ENCODE peak calls at places on chromosome 4, in five cellular contexts. W, V, I, M and O are unnamed samples. For H3K27me3 and H3K9me3, the result is how much of the 10 kb centered on the place peaks cover.

GRCh38 chr4:186878203-186878800 is 154.6 kb upstream of the FAT1 start:
- DNase-seq in M (no peak), W (no peak), V (no peak), I (no peak), O (peak)

GRCh38 chr4:87819281-87819919 is 13.4 kb upstream of the MEPE start:
- DNase-seq in M (peak), I (no peak), W (no peak), V (no peak), O (no peak)

GRCh38 chr4:118279920-118280432 is 72.8 kb downstream of the PRSS12 start:
- DNase-seq in W (no peak), V (no peak), M (no peak), I (no peak), O (no peak)

GRCh38 chr4:161936625-161937133 is 227.1 kb downstream of the FSTL5 start:
- DNase-seq in I (no peak), W (no peak), M (peak), V (no peak), O (no peak)

GRCh38 chr4:182306792-182307507 is 63.7 kb downstream of the TENM3 start:
- DNase-seq in W (no peak), M (peak), I (no peak), V (no peak), O (no peak)

GRCh38 chr4:139853309-139853708 is 187.7 kb downstream of the MGST2 start:
- DNase-seq in M (no peak), I (no peak), W (no peak), V (no peak), O (no peak)

GRCh38 chr4:16026155-16026761 is 57.6 kb downstream of the PROM1 start:
- DNase-seq in W (no peak), V (peak), M (peak), I (no peak), O (no peak)

GRCh38 chr4:81214518-81215218 is 354 bp downstream of the PRKG2 start:
- DNase-seq in M (peak), V (no peak), I (no peak), W (no peak), O (no peak)

GRCh38 chr4:114547340-114548134 is 51.1 kb upstream of the UGT8 start:
- DNase-seq in V (no peak), I (no peak), M (no peak), W (no peak), O (no peak)

GRCh38 chr4:159413252-159413941 is 310.5 kb downstream of the RAPGEF2 start:
- DNase-seq in I (no peak), M (peak), W (no peak), V (no peak), O (no peak)

GRCh38 chr4:11585506-11585905 is 156.8 kb upstream of the HS3ST1 start:
- DNase-seq in I (no peak), M (no peak), V (peak), W (no peak), O (no peak)

GRCh38 chr4:140856692-140857091 is 100.5 kb upstream of the TBC1D9 start:
- DNase-seq in M (peak), V (no peak), W (no peak), I (peak), O (no peak)

GRCh38 chr4:26218677-26219181 is 102.1 kb upstream of the RBPJ start:
- DNase-seq in M (no peak), I (no peak), V (no peak), W (no peak), O (no peak)

GRCh38 chr4:27115221-27115620 is 254.6 kb downstream of the STIM2 start:
- DNase-seq in M (no peak), W (no peak), V (no peak), I (no peak), O (no peak)

GRCh38 chr4:90120037-90120436 is 7.2 kb upstream of the CCSER1 start:
- DNase-seq in V (no peak), I (no peak), M (no peak), W (no peak), O (no peak)

GRCh38 chr4:22552802-22553201 is 36.9 kb upstream of the ADGRA3 start:
- DNase-seq in V (no peak), I (no peak), W (no peak), M (no peak), O (no peak)

GRCh38 chr4:149183638-149184037 is 632.0 kb downstream of the IQCM start:
- DNase-seq in W (no peak), V (no peak), I (no peak), M (no peak), O (no peak)

GRCh38 chr4:57710053-57710452 is 599.9 kb upstream of the IGFBP7 start:
- DNase-seq in I (no peak), W (no peak), M (no peak), V (no peak), O (no peak)

GRCh38 chr4:52658671-52659015 is 458 bp downstream of the USP46 start:
- DNase-seq in W (no peak), M (no peak), V (no peak), I (peak), O (no peak)

GRCh38 chr4:90207887-90208454 is 80.8 kb downstream of the CCSER1 start:
- DNase-seq in W (no peak), M (no peak), I (no peak), V (no peak), O (no peak)

GRCh38 chr4:145179201-145179860 is 1.1 kb downstream of the OTUD4 start:
- DNase-seq in M (peak), W (peak), I (peak), V (peak), O (no peak)
- TF ChIP-seq POLR2A in M (peak), W (peak), I (no peak), V (peak), O (peak)

GRCh38 chr4:8854016-8854415 is 17.6 kb downstream of the HMX1 start:
- DNase-seq in V (no peak), I (no peak), W (no peak), M (no peak), O (no peak)

GRCh38 chr4:8851321-8852117 is 20.1 kb downstream of the HMX1 start:
- DNase-seq in W (no peak), M (no peak), I (no peak), V (no peak), O (no peak)

GRCh38 chr4:8854866-8855265 is 16.8 kb downstream of the HMX1 start:
- DNase-seq in I (no peak), V (no peak), W (no peak), M (peak), O (no peak)

GRCh38 chr4:8852118-8852704 is 19.4 kb downstream of the HMX1 start:
- DNase-seq in W (no peak), M (no peak), I (no peak), V (no peak), O (no peak)

GRCh38 chr4:8853249-8853648 is 18.4 kb downstream of the HMX1 start:
- DNase-seq in I (no peak), W (no peak), V (no peak), M (no peak), O (no peak)
- H3K27me3 ChIP-seq in I (half or more), W (half or more), V (under half), M (under half), O (half or more)

DNA sequence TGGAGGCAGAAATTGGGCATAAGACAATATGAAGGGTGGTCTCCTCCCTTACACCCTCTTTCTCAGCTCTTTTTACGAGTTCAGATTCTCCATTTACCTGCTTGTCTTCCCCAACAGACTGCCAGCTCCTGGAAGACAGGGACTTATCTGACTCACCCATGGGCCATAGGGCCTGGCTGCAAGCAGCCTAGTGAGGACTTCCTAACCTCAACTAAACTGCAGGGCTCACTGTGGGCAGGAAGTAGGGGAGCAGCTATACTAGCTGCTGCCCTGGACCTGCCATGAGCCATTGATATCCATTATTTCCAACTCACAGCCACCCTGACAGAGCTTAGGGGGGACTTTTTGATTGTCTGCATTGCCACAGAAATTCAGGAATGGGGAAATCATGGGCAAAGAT is 11.5 kb upstream of the ZNF718 start:
- DNase-seq in I (no peak), V (no peak), W (no peak), M (no peak), O (no peak)
- H3K9me3 ChIP-seq in I (under half), V (under half), W (under half), M (under half), O (under half)

DNA sequence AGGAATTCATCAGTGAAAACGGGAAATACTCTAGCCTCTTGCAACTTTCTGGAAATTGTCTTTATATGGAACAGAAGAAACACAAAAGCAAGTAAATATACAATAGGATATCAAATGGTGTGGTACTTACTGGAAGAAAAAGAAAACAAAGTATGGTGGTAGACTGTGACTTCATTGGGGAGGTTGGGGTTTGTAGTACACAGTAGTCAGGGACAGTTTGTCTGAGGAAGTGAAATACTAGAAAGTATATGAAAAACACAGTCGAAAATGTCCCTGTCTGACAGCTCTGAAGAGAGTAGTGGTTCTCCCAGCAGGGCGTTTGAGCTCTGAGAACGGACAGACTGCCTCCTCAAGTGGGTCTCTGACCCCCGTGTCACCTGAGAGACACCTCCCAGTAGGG is 390.0 kb upstream of the NWD2 start:
- DNase-seq in I (no peak), V (no peak), W (no peak), M (no peak), O (no peak)
- TF ChIP-seq POLR2A in I (no peak), V (no peak), W (no peak), M (no peak), O (no peak)

DNA sequence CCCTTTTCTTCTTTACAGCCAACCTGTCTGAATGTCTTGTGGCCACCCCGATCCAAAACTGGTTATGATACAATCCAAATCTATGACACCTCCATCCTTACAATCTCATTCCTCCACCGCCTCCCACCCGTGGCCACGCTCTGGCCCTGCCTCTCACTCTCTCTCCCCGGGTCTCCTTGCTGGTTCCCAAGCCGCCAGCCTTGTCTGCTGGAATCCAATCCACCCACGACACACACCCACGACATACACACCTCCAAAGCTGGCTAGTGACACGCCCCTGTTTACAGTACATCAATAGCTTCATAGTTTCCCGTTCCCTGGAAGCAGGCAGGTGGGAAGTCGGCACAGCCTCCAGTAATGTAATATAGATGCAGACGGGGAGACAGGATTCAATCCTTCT is 99.0 kb downstream of the WFS1 start:
- DNase-seq in V (no peak), I (no peak), M (no peak), W (no peak), O (no peak)
- H3K27me3 ChIP-seq in V (under half), I (under half), M (under half), W (under half), O (under half)

GRCh38 chr4:13980317-13980716 is 352.8 kb upstream of the BOD1L1 start:
- DNase-seq in I (no peak), M (peak), V (no peak), W (no peak), O (no peak)
- H3K9me3 ChIP-seq in I (under half), M (under half), V (under half), W (under half), O (under half)

DNA sequence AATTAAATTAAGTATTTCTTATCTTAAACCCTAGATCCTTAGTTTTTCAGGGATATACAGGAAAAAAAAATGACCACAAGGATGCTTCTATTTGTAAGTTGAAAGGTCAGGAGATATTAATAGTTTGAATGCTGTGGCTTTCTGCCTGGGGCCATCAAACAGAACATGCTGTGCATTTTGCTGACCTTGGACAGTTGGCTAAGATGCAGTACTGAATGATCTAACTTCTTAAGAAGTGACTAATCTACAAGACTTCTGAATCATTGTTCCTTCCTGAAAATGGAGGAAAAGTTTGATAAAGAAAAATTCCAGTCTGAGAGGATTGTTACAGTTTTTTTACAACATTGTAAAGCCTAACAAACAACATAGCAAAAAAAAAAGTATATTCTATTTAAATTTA is 237.8 kb upstream of the JADE1 start:
- DNase-seq in I (peak), W (no peak), M (peak), V (peak), O (no peak)
- TF ChIP-seq POLR2A in I (no peak), W (no peak), M (no peak), V (no peak), O (no peak)

GRCh38 chr4:1472148-1472797 is 66.0 kb upstream of the NKX1-1 start:
- DNase-seq in W (peak), M (no peak), I (peak), V (no peak), O (no peak)

GRCh38 chr4:1474126-1475090 is 68.2 kb upstream of the NKX1-1 start:
- DNase-seq in M (no peak), V (no peak), W (peak), I (no peak), O (no peak)

GRCh38 chr4:1475277-1476139 is 69.3 kb upstream of the NKX1-1 start:
- DNase-seq in W (peak), M (no peak), V (no peak), I (no peak), O (no peak)

GRCh38 chr4:1472911-1473518 is 66.8 kb upstream of the NKX1-1 start:
- DNase-seq in M (no peak), I (no peak), V (no peak), W (no peak), O (no peak)

DNA sequence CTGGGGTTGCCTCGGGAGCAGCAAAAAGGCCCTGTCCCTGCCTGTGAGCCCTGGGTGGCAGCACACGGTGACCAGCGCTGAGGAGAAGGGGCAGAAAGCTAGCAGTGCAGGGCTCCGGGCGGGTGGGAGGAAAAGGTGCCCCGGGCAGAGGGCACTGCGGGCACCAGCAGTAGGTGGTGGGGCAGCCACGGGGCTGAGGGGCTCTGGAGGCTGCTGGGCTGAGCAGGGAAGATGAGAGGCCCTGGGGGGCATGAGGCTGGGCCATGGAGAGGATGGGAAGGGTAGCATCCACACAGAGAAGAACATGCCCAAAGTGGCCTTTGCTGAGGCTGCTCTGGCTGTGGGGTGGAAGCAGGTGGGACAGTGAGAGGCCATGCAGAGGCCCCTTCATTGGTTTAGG is 67.5 kb upstream of the NKX1-1 start:
- DNase-seq in W (no peak), M (no peak), I (peak), V (no peak), O (no peak)
- H3K27me3 ChIP-seq in W (half or more), M (under half), I (under half), V (under half), O (under half)